ENCODE peak calls at places on chromosomes 11 and 22, in five cellular contexts. V, Q, X, A and U are unnamed samples.

GRCh38 chr11:105224859-105225258 is 85.3 kb upstream of the CARD18 start:
- DNase-seq in V (no peak), Q (no peak), X (no peak), A (no peak), U (no peak)

GRCh38 chr11:36018967-36019596 is 75.2 kb downstream of the LDLRAD3 start:
- DNase-seq in V (no peak), Q (no peak), X (no peak), A (no peak), U (no peak)

GRCh38 chr11:73269353-73270088 is 2.6 kb upstream of the P2RY6 start:
- DNase-seq in V (no peak), Q (no peak), X (no peak), A (no peak), U (no peak)

GRCh38 chr11:106670069-106670468 is 348.2 kb downstream of the GUCY1A2 start:
- DNase-seq in V (peak), Q (no peak), X (no peak), A (no peak), U (no peak)

GRCh38 chr22:24540470-24540869 is 14.5 kb downstream of the GUCD1 start:
- DNase-seq in V (no peak), Q (no peak), X (no peak), A (no peak), U (no peak)

GRCh38 chr22:39984006-39984405 is 10.7 kb upstream of the FAM83F start:
- DNase-seq in V (peak), Q (no peak), X (no peak), A (no peak), U (no peak)

GRCh38 chr22:38412435-38413084 is 42.4 kb downstream of the KCNJ4 start:
- DNase-seq in V (no peak), Q (no peak), X (peak), A (peak), U (peak)

GRCh38 chr11:111735262-111736116 is 30.7 kb downstream of the PPP2R1B start:
- DNase-seq in V (peak), Q (peak), X (peak), A (no peak), U (no peak)

GRCh38 chr11:61904539-61905048 is 12.8 kb downstream of the RAB3IL1 start:
- DNase-seq in V (no peak), Q (no peak), X (no peak), A (no peak), U (no peak)

GRCh38 chr22:38973289-38974169 is 8.6 kb upstream of the APOBEC3B start:
- DNase-seq in V (peak), Q (no peak), X (no peak), A (peak), U (peak)

GRCh38 chr22:29092243-29092642 is 19.4 kb downstream of the KREMEN1 start:
- DNase-seq in V (no peak), Q (no peak), X (no peak), A (no peak), U (no peak)

GRCh38 chr11:114058871-114059277 is 637 bp upstream of the ZBTB16 start:
- DNase-seq in V (no peak), Q (no peak), X (no peak), A (no peak), U (no peak)

GRCh38 chr22:50105529-50106100 is 15.8 kb downstream of the MOV10L1 start:
- DNase-seq in V (no peak), Q (no peak), X (no peak), A (peak), U (peak)

GRCh38 chr11:77191823-77192495 is 63.9 kb downstream of the MYO7A start:
- DNase-seq in V (peak), Q (no peak), X (no peak), A (peak), U (no peak)

GRCh38 chr11:73312806-73313403 is 4.8 kb downstream of the ARHGEF17 start:
- DNase-seq in V (peak), Q (no peak), X (no peak), A (no peak), U (no peak)

GRCh38 chr22:41532908-41533825 is 11.1 kb downstream of the POLR3H start:
- DNase-seq in V (peak), Q (peak), X (no peak), A (peak), U (no peak)

GRCh38 chr11:2830030-2830812 is 55.4 kb downstream of the CDKN1C start:
- DNase-seq in V (no peak), Q (peak), X (no peak), A (no peak), U (no peak)

GRCh38 chr22:45632791-45633515 is 38.7 kb upstream of the ATXN10 start:
- DNase-seq in V (peak), Q (no peak), X (no peak), A (no peak), U (peak)

GRCh38 chr11:79400717-79401330 is 40.0 kb downstream of the TENM4 start:
- DNase-seq in V (no peak), Q (peak), X (no peak), A (peak), U (no peak)

GRCh38 chr22:18044548-18045271 is 20.3 kb upstream of the MICAL3 start:
- DNase-seq in V (peak), Q (peak), X (no peak), A (no peak), U (peak)

GRCh38 chr11:61777234-61778090 is 14.9 kb downstream of the TMEM258 start:
- DNase-seq in V (peak), Q (peak), X (no peak), A (peak), U (peak)

GRCh38 chr11:57513911-57514537 is 1.5 kb downstream of the SLC43A1 start:
- DNase-seq in V (peak), Q (peak), X (no peak), A (peak), U (peak)

GRCh38 chr11:117875397-117876048 is 935 bp downstream of the FXYD6 start:
- DNase-seq in V (no peak), Q (no peak), X (no peak), A (no peak), U (no peak)

GRCh38 chr11:62413060-62413696 is 5.7 kb upstream of the SCGB1A1 start:
- DNase-seq in V (no peak), Q (no peak), X (no peak), A (no peak), U (no peak)

GRCh38 chr11:2521681-2522630 is 77.1 kb downstream of the KCNQ1 start:
- DNase-seq in V (no peak), Q (no peak), X (peak), A (no peak), U (peak)

GRCh38 chr11:62958547-62959071 is 26.2 kb downstream of the SLC22A6 start:
- DNase-seq in V (no peak), Q (peak), X (no peak), A (no peak), U (no peak)

GRCh38 chr22:43118953-43119458 is 8.5 kb downstream of the BIK start:
- DNase-seq in V (no peak), Q (no peak), X (no peak), A (peak), U (no peak)

GRCh38 chr11:70590356-70590991 is 192.1 kb downstream of the CTTN start:
- DNase-seq in V (no peak), Q (no peak), X (no peak), A (no peak), U (no peak)

GRCh38 chr11:69539416-69540117 is 58.1 kb downstream of the LINC01488 start:
- DNase-seq in V (no peak), Q (peak), X (no peak), A (no peak), U (peak)

GRCh38 chr11:111441443-111441842 is 62.4 kb upstream of the POU2AF1 start:
- DNase-seq in V (peak), Q (no peak), X (no peak), A (no peak), U (peak)

GRCh38 chr11:7165911-7166310 is 77.1 kb downstream of the RBMXL2 start:
- DNase-seq in V (no peak), Q (no peak), X (no peak), A (no peak), U (no peak)

GRCh38 chr11:25733777-25734176 is 598.2 kb upstream of the ANO3 start:
- DNase-seq in V (no peak), Q (no peak), X (no peak), A (no peak), U (no peak)

DNA sequence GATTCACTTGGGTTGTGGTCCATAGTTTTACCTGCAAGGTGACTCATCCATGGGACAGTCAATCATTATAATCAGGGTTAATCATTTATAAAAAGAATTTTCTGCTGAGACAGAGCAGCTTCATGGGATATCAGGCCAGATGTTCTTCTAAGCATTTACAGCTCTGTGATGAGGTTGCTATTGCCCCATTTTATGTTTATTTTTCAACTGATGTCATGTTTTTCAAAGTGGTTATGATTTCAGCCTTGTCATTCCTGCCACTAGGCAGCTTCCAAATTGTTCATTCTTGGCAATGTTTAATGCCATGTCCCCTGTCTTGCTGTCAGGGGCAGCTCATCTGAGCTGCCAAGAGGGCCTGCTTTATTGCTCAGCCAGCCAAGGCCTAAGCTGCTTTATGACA is 35.9 kb upstream of the ZBED5 start:
- DNase-seq in V (peak), Q (no peak), X (no peak), A (no peak), U (no peak)
- TF ChIP-seq CTCF in V (peak), Q (peak), X (peak), A (no peak), U (peak)

DNA sequence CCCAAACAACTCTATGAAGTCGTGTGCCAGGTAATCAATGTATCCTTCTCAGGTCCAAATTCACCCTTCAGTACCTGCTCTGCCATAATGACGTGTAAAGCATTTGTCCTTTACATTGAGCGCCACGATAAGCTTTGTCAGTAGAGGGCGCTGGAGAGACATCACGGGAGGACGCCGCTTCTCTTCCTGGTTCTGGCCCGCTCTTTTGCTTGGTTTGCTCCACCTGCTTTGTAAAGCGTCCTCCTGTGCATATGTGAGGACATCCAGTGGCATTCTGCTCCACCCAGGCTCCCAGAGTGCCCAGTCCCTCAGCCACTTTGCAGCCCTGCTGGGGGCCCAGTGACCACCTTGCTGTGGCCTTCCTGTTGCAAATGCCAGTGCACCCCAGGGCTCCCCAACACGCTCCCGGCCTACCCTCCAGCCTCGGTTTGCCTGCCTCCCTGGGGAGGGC is 61.1 kb downstream of the WT1 start:
- DNase-seq in V (no peak), Q (peak), X (no peak), A (peak), U (no peak)
- TF ChIP-seq CTCF in V (peak), Q (peak), X (peak), A (peak), U (peak)

GRCh38 chr11:119154178-119154577 is 5.3 kb downstream of the ABCG4 start:
- DNase-seq in V (no peak), Q (no peak), X (no peak), A (no peak), U (no peak)

GRCh38 chr11:119158467-119158866 is 9.6 kb downstream of the ABCG4 start:
- DNase-seq in V (no peak), Q (no peak), X (no peak), A (no peak), U (peak)

GRCh38 chr11:119156496-119156895 is 7.6 kb downstream of the ABCG4 start:
- DNase-seq in V (no peak), Q (no peak), X (no peak), A (no peak), U (no peak)

GRCh38 chr11:119157088-119157487 is 8.2 kb downstream of the ABCG4 start:
- DNase-seq in V (no peak), Q (no peak), X (no peak), A (no peak), U (no peak)

GRCh38 chr11:119155733-119156492 is 7.1 kb downstream of the ABCG4 start:
- DNase-seq in V (no peak), Q (no peak), X (no peak), A (no peak), U (no peak)
- TF ChIP-seq CTCF in V (no peak), Q (peak), X (peak), A (no peak), U (peak)

DNA sequence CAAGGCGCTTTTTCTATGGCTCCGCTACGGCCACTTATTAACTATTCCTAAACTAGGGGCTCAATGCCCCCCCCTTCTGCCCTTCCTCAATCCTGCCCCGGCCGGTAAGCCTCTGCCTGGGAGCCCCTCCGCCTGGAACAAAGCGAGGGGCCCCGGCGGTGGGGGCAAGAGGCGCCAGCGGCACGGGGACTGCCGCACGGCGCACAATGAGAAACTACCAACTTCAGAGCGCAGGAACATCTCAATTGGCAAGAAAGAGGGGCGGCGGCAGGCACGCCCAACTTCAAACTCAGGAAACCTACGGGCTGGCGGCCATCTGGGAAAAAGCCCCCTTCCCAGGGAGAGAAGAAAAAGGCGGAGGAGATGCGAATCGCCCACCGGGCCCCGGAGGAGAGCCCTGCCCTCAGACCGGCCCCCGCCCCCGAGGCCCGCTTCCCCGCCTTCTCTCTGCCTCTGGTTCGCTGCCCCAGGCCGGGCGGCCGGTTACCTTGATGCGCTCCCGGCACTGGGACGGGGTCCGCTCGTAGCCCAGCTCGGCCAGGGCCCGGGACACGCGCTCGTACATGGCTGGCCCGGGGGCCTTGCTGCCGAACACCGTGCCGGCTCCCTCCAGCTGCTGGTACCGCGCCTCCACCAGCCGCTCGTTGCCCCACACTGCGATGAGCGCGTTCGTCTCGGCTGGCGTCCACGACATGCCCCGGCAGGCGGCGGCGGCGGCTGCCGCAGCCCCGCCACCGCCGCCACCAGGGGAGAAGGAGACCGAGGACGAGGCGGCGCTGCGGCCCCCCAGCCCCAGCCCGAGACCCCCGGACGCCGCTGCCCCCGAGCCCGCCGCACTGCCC is 601 bp downstream of the MSANTD2 start:
- DNase-seq in V (peak), Q (peak), X (no peak), A (peak), U (no peak)
- TF ChIP-seq CTCF in V (no peak), Q (no peak), X (no peak), A (no peak), U (peak)

DNA sequence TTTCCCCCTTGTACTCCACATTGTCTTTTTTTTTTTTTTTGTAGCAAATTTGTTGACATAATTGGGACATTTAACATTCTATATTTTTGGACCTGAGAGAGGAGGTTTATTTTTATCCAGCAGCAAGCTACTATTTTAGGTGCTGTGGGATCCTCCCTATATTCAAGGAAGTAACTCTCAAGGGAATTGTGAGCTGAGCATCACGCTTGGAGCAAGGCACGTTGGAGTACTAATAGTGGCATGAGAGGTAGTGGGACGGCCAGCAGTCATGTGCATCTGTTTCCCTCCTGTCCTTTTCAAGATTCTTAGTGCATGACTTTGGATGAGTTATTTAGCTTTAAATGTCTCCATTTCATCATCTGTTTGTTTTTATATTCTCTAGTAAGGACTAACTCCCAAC is 52.3 kb downstream of the EXT2 start:
- DNase-seq in V (no peak), Q (no peak), X (no peak), A (no peak), U (no peak)
- TF ChIP-seq CTCF in V (no peak), Q (no peak), X (no peak), A (no peak), U (no peak)

DNA sequence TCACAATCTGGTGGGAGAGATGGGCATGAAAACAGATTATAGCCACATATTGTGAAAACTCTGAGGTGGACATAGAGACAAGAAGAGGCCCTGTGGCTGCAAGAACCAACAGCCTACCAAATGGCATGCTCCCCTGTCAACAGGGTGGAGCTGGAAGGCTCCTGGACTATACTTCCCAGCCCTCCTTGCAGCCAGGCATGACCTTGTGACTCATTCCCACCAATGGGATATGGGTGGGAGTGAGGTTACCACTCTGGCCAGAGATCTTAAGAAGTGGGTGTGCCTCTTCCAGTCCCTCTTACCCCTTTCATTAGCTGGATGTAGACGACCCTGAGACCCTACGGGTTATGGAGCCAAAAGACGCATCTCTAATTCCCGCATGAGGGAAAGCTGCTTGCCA is 126.4 kb upstream of the ZBED5 start:
- DNase-seq in V (no peak), Q (no peak), X (no peak), A (no peak), U (no peak)
- TF ChIP-seq CTCF in V (no peak), Q (no peak), X (no peak), A (no peak), U (no peak)